ENCODE peak calls at places on chromosomes 2 and 18, in eight cellular contexts. S, X, D, N, T, E, O and V are unnamed samples.

GRCh38 chr18:26487437-26487836 is 60.9 kb downstream of the KCTD1 start:
- DNase-seq in X (no peak), T (no peak), S (no peak), E (no peak), O (peak; percentile 86), N (no peak), D (peak; percentile 45), V (no peak)

GRCh38 chr18:32566960-32567359 is 96.3 kb upstream of the GAREM1 start:
- DNase-seq in D (no peak), N (no peak), S (no peak), E (no peak), X (no peak), T (no peak), O (no peak), V (no peak)

GRCh38 chr18:30903566-30903965 is 139.0 kb downstream of the DSC3 start:
- DNase-seq in X (no peak), D (peak; percentile 3), O (peak; percentile 52), E (no peak), T (no peak), S (no peak), N (no peak), V (no peak)

GRCh38 chr18:76231402-76231801 is 263.6 kb downstream of the ZNF516 start:
- DNase-seq in T (no peak), S (no peak), O (no peak), N (no peak), E (no peak), X (no peak), D (no peak), V (no peak)

GRCh38 chr2:176554107-176555048 is 285.1 kb downstream of the MTX2 start:
- DNase-seq in N (peak; percentile 53), D (peak; percentile 75), T (peak; percentile 12), X (peak; percentile 67), O (peak; percentile 49), S (no peak), E (peak; percentile 44), V (no peak)

GRCh38 chr18:35917043-35917442 is 55.4 kb upstream of the RMP24 start:
- DNase-seq in N (no peak), D (no peak), S (no peak), E (no peak), X (no peak), O (no peak), T (no peak), V (no peak)

GRCh38 chr2:128494307-128494639 is 175.6 kb upstream of the HS6ST1 start:
- DNase-seq in T (no peak), X (no peak), O (no peak), D (no peak), N (no peak), E (peak; percentile 1), S (no peak), V (no peak)

GRCh38 chr2:117698287-117698686 is 116.2 kb upstream of the DDX18 start:
- DNase-seq in N (no peak), O (no peak), D (no peak), X (no peak), E (no peak), T (no peak), S (no peak), V (no peak)

GRCh38 chr2:25228848-25229674 is 60.7 kb upstream of the POMC start:
- DNase-seq in N (peak; percentile 79), E (peak; percentile 51), S (peak; percentile 62), T (peak; percentile 34), O (peak; percentile 76), X (peak; percentile 87), D (peak; percentile 83), V (no peak)

GRCh38 chr2:25230128-25230527 is 61.7 kb upstream of the POMC start:
- DNase-seq in E (no peak), X (no peak), N (no peak), T (no peak), S (no peak), D (no peak), O (no peak), V (no peak)

GRCh38 chr2:25227576-25227975 is 59.2 kb upstream of the POMC start:
- DNase-seq in T (no peak), N (no peak), D (no peak), S (no peak), X (no peak), O (no peak), E (no peak), V (no peak)

GRCh38 chr2:25232248-25232825 is 64.0 kb upstream of the POMC start:
- DNase-seq in E (no peak), S (no peak), O (no peak), N (no peak), X (no peak), T (no peak), D (no peak), V (no peak)

DNA sequence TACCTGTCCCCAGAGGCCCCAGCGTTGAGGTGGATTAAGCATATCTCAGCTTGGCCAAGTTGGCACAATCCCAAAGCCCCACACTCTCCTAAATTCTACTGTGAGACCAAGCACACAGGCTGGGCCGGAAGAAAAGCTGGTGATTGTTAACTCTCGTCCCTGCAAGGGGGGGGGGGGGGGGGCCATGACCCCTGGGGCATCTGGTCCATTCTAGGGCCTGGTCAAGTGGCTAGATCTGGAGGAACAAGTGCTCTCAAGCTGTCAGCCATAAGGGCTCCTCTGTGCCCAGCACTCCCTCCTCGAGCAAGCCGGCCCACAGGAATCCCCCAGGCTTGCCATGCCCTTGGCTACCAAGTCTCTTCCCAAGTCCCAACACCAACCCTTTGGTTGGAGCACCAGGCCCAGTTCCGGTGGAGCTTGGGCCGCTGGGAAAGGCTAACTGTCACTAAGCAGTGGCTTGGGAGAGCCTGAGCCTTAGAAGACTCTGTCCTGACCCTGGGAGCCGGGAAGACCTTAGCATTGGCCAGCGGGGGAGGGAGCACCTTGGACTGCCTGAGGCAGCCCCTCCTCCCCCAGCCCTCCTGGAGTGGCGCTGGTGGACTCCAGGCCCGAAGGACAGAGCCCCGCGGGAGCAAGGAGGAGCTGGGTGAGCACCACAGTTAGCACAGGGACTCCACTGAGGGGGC is 62.4 kb upstream of the POMC start:
- DNase-seq in T (no peak), E (no peak), S (no peak), D (no peak), X (no peak), N (no peak), O (no peak), V (no peak)
- TF ChIP-seq CTCF in T (no peak), E (no peak), S (no peak), D (no peak), X (no peak), N (no peak), O (no peak), V (no peak)

DNA sequence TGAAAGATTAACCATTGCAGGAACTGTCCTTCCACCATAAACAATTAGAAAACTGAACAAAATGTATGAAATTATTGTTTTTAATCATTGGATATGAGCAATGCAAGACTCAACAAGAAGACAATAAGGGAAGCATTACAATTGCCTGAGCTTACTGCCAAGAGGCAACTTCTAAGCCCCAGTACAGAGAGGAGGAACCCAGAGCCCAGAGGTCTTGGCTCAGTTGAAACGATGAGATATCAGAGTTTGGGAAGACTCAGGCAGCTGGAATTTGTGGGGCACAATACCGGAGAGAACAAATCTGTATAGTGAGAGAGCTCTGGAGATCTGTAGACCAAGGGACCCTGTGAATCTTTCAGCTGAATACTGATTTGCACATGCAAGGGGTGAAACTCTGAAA is 80.6 kb upstream of the ZFP36L2 start:
- DNase-seq in T (no peak), E (no peak), O (no peak), D (peak; percentile 62), S (no peak), N (no peak), X (no peak), V (no peak)
- TF ChIP-seq CTCF in T (no peak), E (no peak), O (no peak), D (no peak), S (no peak), N (no peak), X (no peak), V (no peak)

GRCh38 chr18:70461323-70462077 is 172.7 kb downstream of the SOCS6 start:
- DNase-seq in X (no peak), T (no peak), E (no peak), D (no peak), S (no peak), N (no peak), O (no peak), V (no peak)

GRCh38 chr18:70468861-70469570 is 180.2 kb downstream of the SOCS6 start:
- DNase-seq in E (no peak), S (no peak), T (no peak), X (no peak), O (no peak), D (no peak), N (no peak), V (no peak)

GRCh38 chr18:70463085-70463484 is 174.2 kb downstream of the SOCS6 start:
- DNase-seq in S (no peak), O (no peak), D (no peak), T (no peak), E (no peak), N (no peak), X (no peak), V (no peak)

GRCh38 chr18:70462078-70462439 is 173.2 kb downstream of the SOCS6 start:
- DNase-seq in N (no peak), E (no peak), D (no peak), X (no peak), O (no peak), T (no peak), S (no peak), V (no peak)

GRCh38 chr18:70464343-70465114 is 175.7 kb downstream of the SOCS6 start:
- DNase-seq in X (peak; percentile 45), D (peak; percentile 68), T (peak; percentile 64), O (peak; percentile 76), S (peak; percentile 77), E (no peak), N (peak; percentile 82), V (peak; percentile 22)
- TF ChIP-seq CTCF in X (no peak), D (peak; percentile 38), T (peak; percentile 38), O (no peak), S (peak; percentile 11), E (no peak), N (peak; percentile 8), V (no peak)

GRCh38 chr2:172216348-172216933 is 113.7 kb upstream of the DLX2 start:
- DNase-seq in O (no peak), N (no peak), T (no peak), X (no peak), S (no peak), D (no peak), E (no peak), V (no peak)

GRCh38 chr2:172213116-172213515 is 110.4 kb upstream of the DLX2 start:
- DNase-seq in X (no peak), O (no peak), D (no peak), S (no peak), T (no peak), N (no peak), E (peak; percentile 44), V (no peak)

GRCh38 chr2:172214252-172214651 is 111.6 kb upstream of the DLX2 start:
- DNase-seq in T (no peak), E (no peak), D (no peak), N (no peak), X (no peak), O (no peak), S (no peak), V (no peak)

GRCh38 chr2:172215172-172215935 is 112.7 kb upstream of the DLX2 start:
- DNase-seq in T (no peak), N (no peak), O (no peak), E (no peak), X (no peak), S (no peak), D (no peak), V (no peak)

DNA sequence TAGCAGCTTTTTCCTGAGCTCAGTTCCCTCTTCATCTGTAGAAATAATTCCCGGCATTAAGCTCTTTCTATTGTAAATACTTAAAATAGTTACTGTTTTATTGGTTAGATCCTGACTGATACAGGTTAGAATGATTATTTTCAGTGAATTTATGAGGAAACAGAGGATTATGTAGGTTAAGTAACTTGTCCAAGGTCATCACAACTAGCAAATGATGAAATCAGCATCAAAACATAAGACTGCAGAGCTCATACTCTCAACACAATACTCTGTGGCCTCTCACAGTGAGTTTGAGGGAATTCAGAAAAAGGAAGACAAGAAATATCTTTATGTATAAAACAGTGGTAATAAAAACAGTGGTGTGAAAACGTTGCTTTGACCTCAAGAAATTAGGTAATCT is 113.2 kb upstream of the DLX2 start:
- DNase-seq in D (no peak), T (no peak), O (no peak), S (no peak), X (no peak), N (no peak), E (no peak), V (no peak)
- TF ChIP-seq CTCF in D (no peak), T (no peak), O (no peak), S (no peak), X (no peak), N (no peak), E (no peak), V (no peak)